ENCODE peak calls at places on chromosomes 4 and X, in seven cellular contexts. P is fibroblast of lung; J is HFF-Myc; A is foreskin fibroblast; Y is NCI-H2081; Q is stimulated activated CD8-positive, alpha-beta memory T cell treated with anti-CD3 and anti-CD28 coated beads, Interleukin-4, amount 100 ng/mL, for 24 hours; L is hepatic stellate cell. E is an unnamed sample.

GRCh38 chr4:143380651-143381050 is 44.0 kb downstream of the GAB1 start:
- DNase-seq in J (no peak), Y (no peak), A (no peak), Q (no peak), L (no peak), P (no peak), E (no peak)

GRCh38 chr4:98485816-98486355 is 172.5 kb downstream of the TSPAN5 start:
- DNase-seq in Q (no peak), A (no peak), L (no peak), Y (no peak), J (no peak), P (no peak), E (no peak)

GRCh38 chr4:121307441-121308327 is 73.1 kb downstream of the QRFPR start:
- DNase-seq in Y (no peak), P (peak), J (peak), L (no peak), Q (no peak), A (peak), E (no peak)

GRCh38 chrX:143634373-143634685 is 1.6 kb downstream of the SLITRK4 start:
- DNase-seq in A (no peak), Q (no peak), J (no peak), P (no peak), Y (no peak), L (no peak), E (no peak)

GRCh38 chrX:144592036-144592435 is 655.3 kb upstream of the SPANXN1 start:
- DNase-seq in Y (no peak), A (no peak), J (no peak), P (no peak), Q (no peak), L (no peak), E (no peak)

GRCh38 chrX:47191331-47191730 is 2.3 kb upstream of the UBA1 start:
- DNase-seq in A (peak), L (no peak), Q (peak), P (no peak), Y (peak), J (no peak), E (no peak)

GRCh38 chrX:29470029-29470428 is 745.3 kb upstream of the MAGEB2 start:
- DNase-seq in Q (no peak), P (peak), L (no peak), Y (no peak), A (peak), J (no peak), E (no peak)

GRCh38 chrX:9355739-9356138 is 109.1 kb upstream of the TBL1X start:
- DNase-seq in P (no peak), A (no peak), J (no peak), L (no peak), Q (no peak), Y (no peak), E (no peak)

GRCh38 chr4:70559216-70559830 is 32.7 kb upstream of the AMBN start:
- DNase-seq in L (peak), A (peak), J (peak), Y (peak), Q (peak), P (peak), E (peak)

GRCh38 chr4:1998296-1998695 is 10.5 kb downstream of the NELFA start:
- DNase-seq in L (no peak), P (peak), J (no peak), A (no peak), Y (no peak), Q (no peak), E (no peak)

GRCh38 chr4:4368821-4369580 is 17.9 kb upstream of the NSG1 start:
- DNase-seq in J (no peak), P (no peak), Y (no peak), Q (no peak), L (no peak), A (no peak), E (no peak)

GRCh38 chrX:71440401-71440800 is 74.2 kb downstream of the TAF1 start:
- DNase-seq in Y (no peak), L (no peak), Q (no peak), P (no peak), A (peak), J (no peak), E (no peak)

GRCh38 chr4:41215155-41215554 is 813 bp upstream of the APBB2 start:
- DNase-seq in P (no peak), A (no peak), J (no peak), Y (no peak), Q (no peak), L (no peak), E (no peak)

GRCh38 chr4:147707892-147708672 is 23.8 kb upstream of the ARHGAP10 start:
- DNase-seq in Y (no peak), J (no peak), Q (peak), A (peak), L (no peak), P (peak), E (no peak)

GRCh38 chrX:34880656-34881055 is 61.9 kb upstream of the FAM47B start:
- DNase-seq in Q (no peak), L (peak), P (peak), J (no peak), A (peak), Y (no peak), E (no peak)

GRCh38 chrX:67893931-67894330 is 350.1 kb downstream of the AR start:
- DNase-seq in Y (no peak), L (no peak), P (peak), A (no peak), Q (no peak), J (no peak), E (no peak)

GRCh38 chr4:1369484-1370079 is 22.6 kb downstream of the UVSSA start:
- DNase-seq in P (no peak), A (no peak), J (no peak), Y (no peak), Q (no peak), L (no peak), E (no peak)

GRCh38 chr4:101813604-101814003 is 23.1 kb downstream of the BANK1 start:
- DNase-seq in A (no peak), L (no peak), Q (no peak), Y (no peak), J (no peak), P (no peak), E (no peak)

GRCh38 chr4:19752600-19752999 is 499.1 kb upstream of the SLIT2 start:
- DNase-seq in P (no peak), Y (no peak), J (no peak), A (no peak), Q (no peak), L (no peak), E (no peak)

GRCh38 chr4:102759835-102760644 is 728 bp downstream of the MANBA start:
- DNase-seq in P (peak), J (no peak), L (peak), Y (no peak), Q (no peak), A (peak), E (no peak)

GRCh38 chrX:70208479-70208878 is 26.0 kb upstream of the AWAT1 start:
- DNase-seq in J (no peak), Y (no peak), A (no peak), Q (no peak), P (peak), L (no peak), E (no peak)

GRCh38 chr4:74402692-74403460 is 37.9 kb downstream of the EREG start:
- DNase-seq in Y (no peak), J (no peak), L (no peak), P (no peak), A (no peak), Q (no peak), E (no peak)

GRCh38 chr4:3317656-3318211 is 24.9 kb downstream of the RGS12 start:
- DNase-seq in A (no peak), Q (no peak), L (no peak), Y (no peak), P (no peak), J (no peak), E (no peak)

GRCh38 chr4:72909461-72909860 is 160.1 kb downstream of the COX18 start:
- DNase-seq in L (peak), Y (no peak), Q (no peak), P (no peak), J (no peak), A (no peak), E (no peak)

GRCh38 chr4:38856524-38857337 is at the start of gene TLR6:
- DNase-seq in P (peak), Y (peak), L (no peak), Q (peak), J (no peak), A (peak), E (no peak)

GRCh38 chrX:39690541-39691415 is 407.0 kb downstream of the BCOR start:
- DNase-seq in P (no peak), Y (no peak), Q (no peak), L (no peak), A (no peak), J (no peak), E (no peak)

GRCh38 chrX:130351567-130351966 is 11.8 kb downstream of the SLC25A14 start:
- DNase-seq in J (no peak), P (no peak), Q (no peak), Y (no peak), L (no peak), A (no peak), E (no peak)

GRCh38 chr4:87029356-87029755 is 94.5 kb downstream of the AFF1 start:
- DNase-seq in J (no peak), L (no peak), Q (no peak), Y (no peak), P (no peak), A (no peak), E (no peak)

E was measured in SK-N-MC.